ENCODE peak calls at places on chromosomes 6 and 20, in nine cellular contexts. O is memory B cell; S is stimulated activated CD8-positive, alpha-beta memory T cell treated with anti-CD3 and anti-CD28 coated beads, Interleukin-12 subunit alpha, Interleukin-12 subunit beta, amount 100 ng/mL, for 4 hours; Y is mesothelial cell of epicardium; M is T-helper 2 cell; H is brain microvascular endothelial cell; I is T-helper 1 cell; T is Calu3; V is activated CD4-positive, alpha-beta T cell treated with anti-CD3 and anti-CD28 coated beads, Interleukin-2, amount 50 U/mL, for 1 hour. U is an unnamed sample.
A peak's percentile ranks its signal among the peaks of the same experiment; 100 is the strongest.

GRCh38 chr20:50163570-50164317 is 10.2 kb upstream of the PEDS1 start:
- DNase-seq in O (no peak), S (no peak), Y (no peak), M (no peak), H (no peak), I (no peak), T (peak; percentile 57), V (no peak), U (no peak)

GRCh38 chr6:158605266-158605878 is 39.2 kb downstream of the DYNLT1 start:
- DNase-seq in O (peak; percentile 56), S (peak; percentile 7), Y (peak; percentile 68), M (peak; percentile 66), H (peak; percentile 80), I (no peak), T (peak; percentile 65), V (peak; percentile 58), U (peak; percentile 73)

GRCh38 chr20:37880726-37881591 is 22.0 kb upstream of the VSTM2L start:
- DNase-seq in O (no peak), S (no peak), Y (no peak), M (no peak), H (no peak), I (no peak), T (no peak), V (no peak), U (no peak)

GRCh38 chr20:22652685-22653568 is 68.6 kb upstream of the FOXA2 start:
- DNase-seq in O (no peak), S (no peak), Y (no peak), M (no peak), H (no peak), I (no peak), T (no peak), V (no peak), U (no peak)

GRCh38 chr6:21767891-21768659 is 174.5 kb downstream of the SOX4 start:
- DNase-seq in O (no peak), S (no peak), Y (no peak), M (no peak), H (no peak), I (no peak), T (no peak), V (no peak), U (no peak)

GRCh38 chr20:39108746-39109145 is 146.6 kb downstream of the DHX35 start:
- DNase-seq in O (no peak), S (no peak), Y (no peak), M (no peak), H (no peak), I (no peak), T (no peak), V (no peak), U (no peak)

GRCh38 chr6:106087548-106088325 is 1.6 kb downstream of the PRDM1 start:
- DNase-seq in O (no peak), S (no peak), Y (no peak), M (no peak), H (peak; percentile 37), I (no peak), T (no peak), V (no peak), U (peak; percentile 28)

GRCh38 chr20:2301164-2301622 is 5.4 kb downstream of the TGM3 start:
- DNase-seq in O (peak; percentile 64), S (no peak), Y (no peak), M (no peak), H (no peak), I (no peak), T (no peak), V (no peak), U (peak; percentile 35)

GRCh38 chr6:34986845-34987246 is 97.8 kb downstream of the ANKS1A start:
- DNase-seq in O (peak; percentile 34), S (peak; percentile 4), Y (peak; percentile 79), M (peak; percentile 75), H (peak; percentile 65), I (peak; percentile 27), T (peak; percentile 81), V (peak; percentile 61), U (peak; percentile 71)

U was measured in transverse colon.